ENCODE peak calls at places on chromosomes 3 and 15, in seven cellular contexts. P, T, J, L, N, S and O are unnamed samples. For H3K4me1, the result is how much of the 10 kb centered on the place peaks cover.

GRCh38 chr3:24502690-24503089 is 8.0 kb upstream of the THRB start:
- DNase-seq in S (no peak), T (no peak), L (no peak), N (no peak), J (peak), P (no peak), O (no peak)

GRCh38 chr3:125083776-125084175 is 28.0 kb upstream of the HEG1 start:
- DNase-seq in L (no peak), S (no peak), N (no peak), P (peak), J (peak), T (no peak), O (no peak)

GRCh38 chr3:185210621-185211157 is 43.2 kb downstream of the EHHADH start:
- DNase-seq in P (no peak), S (peak), N (no peak), T (no peak), J (no peak), L (no peak), O (no peak)

GRCh38 chr3:52357151-52358080 is 41.3 kb downstream of the DNAH1 start:
- DNase-seq in P (no peak), N (no peak), S (no peak), L (no peak), J (no peak), T (no peak), O (no peak)

GRCh38 chr15:100809151-100809550 is 70.5 kb upstream of the ALDH1A3 start:
- DNase-seq in S (no peak), J (peak), N (no peak), L (no peak), P (no peak), T (no peak), O (no peak)

GRCh38 chr3:23834082-23834870 is 28.5 kb downstream of the UBE2E1 start:
- DNase-seq in P (no peak), S (no peak), L (no peak), N (no peak), J (no peak), T (no peak), O (no peak)

GRCh38 chr15:38254065-38254883 is 1.6 kb downstream of the SPRED1 start:
- DNase-seq in P (peak), T (peak), S (peak), L (no peak), J (peak), N (peak), O (peak)

GRCh38 chr15:96893159-96893906 is 562.8 kb downstream of the NR2F2 start:
- DNase-seq in P (peak), T (no peak), S (peak), N (peak), L (no peak), J (peak), O (peak)

GRCh38 chr3:12916159-12916558 is 74.8 kb upstream of the RPL32 start:
- DNase-seq in P (no peak), T (no peak), L (no peak), N (no peak), S (no peak), J (no peak), O (no peak)

GRCh38 chr3:56591256-56591655 is 34.3 kb downstream of the CCDC66 start:
- DNase-seq in S (no peak), P (no peak), J (peak), L (no peak), T (no peak), N (no peak), O (no peak)

GRCh38 chr3:123843668-123844067 is 40.5 kb downstream of the MYLK start:
- DNase-seq in N (no peak), S (peak), J (peak), L (no peak), P (no peak), T (no peak), O (no peak)

GRCh38 chr3:160980740-160981139 is 124.4 kb downstream of the B3GALNT1 start:
- DNase-seq in T (no peak), N (no peak), P (no peak), J (no peak), S (no peak), L (no peak), O (no peak)

GRCh38 chr15:101613130-101614000 is 38.8 kb downstream of the TM2D3 start:
- DNase-seq in J (peak), N (peak), P (no peak), T (peak), S (no peak), L (peak), O (peak)

GRCh38 chr15:71256934-71257333 is 141.7 kb downstream of the THSD4 start:
- DNase-seq in T (no peak), L (no peak), P (no peak), J (no peak), N (no peak), S (no peak), O (no peak)

GRCh38 chr15:39581501-39582285 is 814 bp downstream of the THBS1 start:
- DNase-seq in J (peak), T (peak), N (peak), L (peak), P (peak), S (peak), O (peak)

GRCh38 chr3:17039579-17039978 is 154.8 kb downstream of the PLCL2 start:
- DNase-seq in S (no peak), N (peak), L (no peak), J (peak), P (peak), T (no peak), O (peak)

GRCh38 chr3:100260081-100260684 is 609 bp upstream of the TBC1D23 start:
- DNase-seq in S (peak), L (peak), P (no peak), T (peak), J (peak), N (peak), O (peak)

GRCh38 chr15:99708563-99708962 is 24.7 kb downstream of the LYSMD4 start:
- DNase-seq in S (no peak), J (peak), L (peak), P (peak), T (peak), N (peak), O (no peak)

GRCh38 chr3:180048840-180049239 is 12.1 kb upstream of the PEX5L start:
- DNase-seq in T (peak), N (peak), P (no peak), S (no peak), J (peak), L (no peak), O (no peak)

GRCh38 chr3:156455839-156456238 is 99.1 kb downstream of the SSR3 start:
- DNase-seq in P (peak), J (no peak), L (no peak), S (peak), T (no peak), N (no peak), O (peak)

GRCh38 chr3:32138545-32139104 is 32.2 kb downstream of the GPD1L start:
- DNase-seq in N (no peak), P (no peak), J (peak), T (no peak), S (no peak), L (no peak), O (no peak)

DNA sequence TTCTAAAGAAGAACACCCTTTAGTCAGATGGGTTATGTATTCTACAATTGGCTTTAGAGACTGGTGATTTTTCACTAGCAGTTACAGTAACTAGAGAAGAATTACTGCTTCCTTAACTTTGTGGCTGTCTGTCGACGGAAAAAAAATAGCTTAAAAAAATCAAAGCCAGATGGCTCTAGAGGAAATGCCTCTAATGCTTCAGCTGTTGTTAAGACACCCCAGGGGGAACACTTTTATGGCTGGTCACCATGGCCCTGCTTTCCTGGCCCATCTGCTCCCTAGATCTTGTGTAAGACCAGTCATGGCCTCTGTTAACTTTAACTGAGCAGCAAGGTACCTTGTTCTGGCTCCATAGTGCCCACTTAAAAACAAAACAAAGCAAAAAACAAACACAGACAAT is 198.6 kb upstream of the PLSCR5 start:
- DNase-seq in P (no peak), L (no peak), T (no peak), J (peak), N (no peak), S (peak), O (peak)
- H3K4me3 ChIP-seq in P (no peak), L (no peak), T (no peak), J (no peak), N (no peak), S (no peak), O (no peak)

GRCh38 chr3:129558076-129558771 is 15.2 kb downstream of the H1-8 start:
- DNase-seq in J (peak), T (no peak), P (no peak), N (no peak), S (no peak), L (no peak), O (no peak)
- H3K4me1 ChIP-seq in J (under half), T (under half), P (under half), N (half or more), S (under half), L (half or more), O (half or more)

GRCh38 chr3:183448369-183449128 is 20.1 kb upstream of the MCF2L2 start:
- DNase-seq in L (no peak), P (no peak), J (no peak), S (no peak), T (no peak), N (no peak), O (no peak)
- H3K27ac ChIP-seq in L (peak), P (peak), J (no peak), S (no peak), T (no peak), N (peak), O (no peak)

GRCh38 chr3:10194328-10195071 is 29.8 kb downstream of the IRAK2 start:
- DNase-seq in L (no peak), T (no peak), J (no peak), S (no peak), P (no peak), N (no peak), O (no peak)
- H3K4me3 ChIP-seq in L (no peak), T (no peak), J (no peak), S (no peak), P (no peak), N (no peak), O (no peak)

GRCh38 chr3:46298871-46299607 is 54.9 kb upstream of the CCR2 start:
- DNase-seq in L (no peak), S (no peak), J (no peak), P (no peak), N (no peak), T (no peak), O (no peak)

GRCh38 chr3:46301122-46301835 is 52.6 kb upstream of the CCR2 start:
- DNase-seq in T (no peak), P (no peak), S (no peak), L (no peak), J (no peak), N (no peak), O (no peak)

GRCh38 chr3:46300461-46300789 is 53.5 kb upstream of the CCR2 start:
- DNase-seq in P (no peak), L (no peak), S (no peak), T (no peak), N (no peak), J (no peak), O (no peak)

GRCh38 chr3:46297658-46298423 is 55.6 kb downstream of the CCR3 start:
- DNase-seq in P (no peak), J (peak), L (no peak), N (no peak), T (no peak), S (no peak), O (no peak)

GRCh38 chr3:46299608-46300460 is 54.1 kb upstream of the CCR2 start:
- DNase-seq in L (no peak), J (no peak), P (no peak), S (no peak), T (no peak), N (no peak), O (no peak)
- H3K4me1 ChIP-seq in L (under half), J (under half), P (under half), S (under half), T (under half), N (under half), O (under half)

DNA sequence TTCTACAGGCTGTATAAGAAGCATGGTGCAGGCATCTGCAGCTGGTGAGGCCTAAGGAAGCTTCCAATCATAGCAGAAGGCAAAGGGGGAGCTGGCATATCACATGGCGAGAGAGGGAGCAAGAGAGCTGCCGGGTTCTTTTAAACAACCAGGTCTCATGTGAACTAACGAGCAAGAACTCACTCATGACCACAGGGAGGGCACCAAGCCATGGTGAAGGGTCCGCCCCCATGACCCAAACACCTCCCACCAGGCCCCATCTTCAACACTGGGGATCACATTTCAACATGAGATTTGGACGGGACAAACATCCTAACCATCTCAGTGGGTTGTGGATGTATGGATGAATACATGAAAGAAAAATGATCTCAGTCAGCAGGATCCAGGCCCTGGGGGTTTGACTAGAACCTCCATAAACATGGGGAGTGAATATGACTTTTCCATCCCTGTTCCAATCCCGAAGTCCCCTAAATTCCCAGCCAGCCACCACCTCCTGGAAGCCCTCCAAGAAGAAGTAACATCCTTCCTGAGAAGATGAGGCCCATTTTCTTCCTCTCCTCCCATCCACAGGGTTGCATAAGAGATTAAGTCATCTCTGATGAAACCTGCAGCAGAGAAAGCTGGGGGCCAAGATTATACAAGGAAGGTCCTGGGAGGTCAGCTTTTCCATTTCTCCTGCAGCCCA is 9.5 kb downstream of the CAV3 start:
- DNase-seq in P (peak), N (no peak), S (no peak), L (no peak), J (peak), T (no peak), O (no peak)
- H3K27ac ChIP-seq in P (peak), N (no peak), S (no peak), L (no peak), J (no peak), T (no peak), O (no peak)